ENCODE peak calls at places on chromosomes 7 and 10, in five cellular contexts. F is keratinocyte; P is pons; L is CD8-positive, alpha-beta memory T cell; E is ELF-1. Z is an unnamed sample.

GRCh38 chr7:375901-376305 is 85.9 kb downstream of the FOXL3 start:
- DNase-seq in F (no peak), L (no peak), P (no peak), E (no peak), Z (no peak)

GRCh38 chr7:88363869-88364268 is 57.2 kb upstream of the STEAP4 start:
- DNase-seq in F (no peak), L (no peak), E (no peak), P (no peak), Z (no peak)

GRCh38 chr10:11515596-11516418 is 95.6 kb downstream of the USP6NL start:
- DNase-seq in F (peak; percentile 21), L (peak; percentile 27), P (peak; percentile 86), E (peak; percentile 45), Z (peak; percentile 91)

GRCh38 chr7:15751191-15751701 is 64.8 kb upstream of the MEOX2 start:
- DNase-seq in P (no peak), E (no peak), L (no peak), F (no peak), Z (no peak)

GRCh38 chr10:4651404-4652037 is 174.5 kb upstream of the AKR1E2 start:
- DNase-seq in L (no peak), F (no peak), E (no peak), P (no peak), Z (no peak)

GRCh38 chr10:110547139-110547761 is 20.2 kb upstream of the SMC3 start:
- DNase-seq in L (peak; percentile 63), E (no peak), P (peak; percentile 75), F (no peak), Z (peak; percentile 89)

GRCh38 chr10:3761916-3762708 is 22.9 kb downstream of the KLF6 start:
- DNase-seq in F (no peak), E (peak; percentile 86), L (no peak), P (no peak), Z (no peak)

GRCh38 chr7:6271091-6271658 is 1.2 kb downstream of the CYTH3 start:
- DNase-seq in L (peak; percentile 36), F (no peak), P (peak; percentile 72), E (peak; percentile 23), Z (peak; percentile 39)

GRCh38 chr7:22720791-22721786 is 5.9 kb upstream of the IL6 start:
- DNase-seq in E (no peak), F (no peak), L (no peak), P (no peak), Z (no peak)

GRCh38 chr7:97104719-97105129 is 12.8 kb upstream of the SDHAF3 start:
- DNase-seq in L (peak; percentile 52), F (peak; percentile 40), E (peak; percentile 93), P (peak; percentile 86), Z (peak; percentile 89)

GRCh38 chr10:96719205-96719604 is 1.1 kb downstream of the PIK3AP1 start:
- DNase-seq in E (no peak), F (no peak), L (no peak), P (no peak), Z (no peak)

GRCh38 chr7:113045379-113045778 is 41.2 kb downstream of the GPR85 start:
- DNase-seq in L (no peak), F (no peak), E (no peak), P (no peak), Z (no peak)

GRCh38 chr10:129641982-129642381 is 174.9 kb downstream of the MGMT start:
- DNase-seq in E (no peak), L (no peak), P (no peak), F (no peak), Z (no peak)

GRCh38 chr10:48498940-48499510 is 105.8 kb downstream of the ARHGAP22 start:
- DNase-seq in F (no peak), L (no peak), E (no peak), P (no peak), Z (no peak)

GRCh38 chr10:116597543-116597942 is 6.8 kb downstream of the PNLIPRP1 start:
- DNase-seq in L (no peak), E (no peak), P (no peak), F (no peak), Z (no peak)

GRCh38 chr10:44385423-44385725 is 477 bp upstream of the CXCL12 start:
- DNase-seq in P (no peak), E (peak; percentile 33), F (no peak), L (no peak), Z (no peak)

GRCh38 chr10:125344573-125345121 is 184.3 kb upstream of the CTBP2 start:
- DNase-seq in P (no peak), L (no peak), E (no peak), F (no peak), Z (no peak)

GRCh38 chr7:104926189-104926904 is 87.7 kb upstream of the KMT2E start:
- DNase-seq in L (no peak), E (no peak), P (no peak), F (no peak), Z (no peak)

GRCh38 chr10:75335191-75335590 is 66.4 kb downstream of the ZNF503 start:
- DNase-seq in E (no peak), P (no peak), F (no peak), L (no peak), Z (no peak)

GRCh38 chr10:78004215-78005026 is 24.9 kb downstream of the POLR3A start:
- DNase-seq in F (no peak), E (no peak), L (no peak), P (peak; percentile 24), Z (no peak)

GRCh38 chr7:140546947-140547346 is 67.6 kb upstream of the MKRN1 start:
- DNase-seq in P (no peak), E (no peak), L (no peak), F (no peak), Z (no peak)

GRCh38 chr7:42677751-42678231 is 234.1 kb downstream of the C7orf25 start:
- DNase-seq in E (no peak), F (peak; percentile 21), P (peak; percentile 15), L (no peak), Z (no peak)

GRCh38 chr10:87635498-87636312 is 24.0 kb upstream of the PAPSS2 start:
- DNase-seq in P (no peak), F (peak; percentile 38), L (no peak), E (peak; percentile 42), Z (peak; percentile 40)